ENCODE peak calls at places on chromosomes 16 and 17, in four cellular contexts. P is Peyer's patch, O is osteoblast, T is thoracic aorta. K is an unnamed sample.

GRCh38 chr17:27578718-27579085 is 52.3 kb upstream of the LGALS9 start:
- DNase-seq in O (peak; percentile 64), P (no peak), T (no peak), K (peak; percentile 65)

GRCh38 chr16:24737391-24737871 is 8.0 kb downstream of the TNRC6A start:
- DNase-seq in P (no peak), T (no peak), O (peak; percentile 65), K (no peak)

GRCh38 chr17:18938692-18939023 is 13.3 kb upstream of the SLC5A10 start:
- DNase-seq in P (no peak), O (no peak), T (no peak), K (no peak)

GRCh38 chr17:67156269-67157199 is 88.5 kb downstream of the HELZ start:
- DNase-seq in O (no peak), P (no peak), T (no peak), K (no peak)

GRCh38 chr17:72512649-72513556 is 392.1 kb downstream of the SOX9 start:
- DNase-seq in O (no peak), T (no peak), P (no peak), K (no peak)

GRCh38 chr16:50021509-50021908 is 3.5 kb upstream of the CNEP1R1 start:
- DNase-seq in P (no peak), T (no peak), O (no peak), K (peak; percentile 77)

GRCh38 chr17:1058423-1059130 is 61.6 kb downstream of the TIMM22 start:
- DNase-seq in P (peak; percentile 79), O (peak; percentile 94), T (no peak), K (peak; percentile 95)

GRCh38 chr16:69404275-69404805 is 18.5 kb upstream of the TERF2 start:
- DNase-seq in P (peak; percentile 68), O (no peak), T (no peak), K (no peak)

GRCh38 chr17:40070644-40070894 is 7.8 kb downstream of the THRA start:
- DNase-seq in T (no peak), P (no peak), O (no peak), K (no peak)

GRCh38 chr17:596763-597644 is 117.6 kb downstream of the VPS53 start:
- DNase-seq in P (no peak), O (peak; percentile 96), T (no peak), K (no peak)

GRCh38 chr17:28643979-28644781 is 778 bp downstream of the BLTP2 start:
- DNase-seq in P (peak; percentile 75), O (peak; percentile 84), T (no peak), K (peak; percentile 84)

GRCh38 chr17:55434721-55435120 is 13.1 kb upstream of the MMD start:
- DNase-seq in T (no peak), O (no peak), P (no peak), K (no peak)

GRCh38 chr17:61267847-61268246 is 131.8 kb upstream of the TBX2 start:
- DNase-seq in O (no peak), P (no peak), T (no peak), K (no peak)

GRCh38 chr17:42180922-42181850 is at the start of gene KCNH4:
- DNase-seq in T (peak; percentile 33), O (peak; percentile 96), P (peak; percentile 92), K (peak; percentile 91)

GRCh38 chr17:49132699-49133364 is at the start of gene B4GALNT2:
- DNase-seq in T (no peak), O (peak; percentile 90), P (peak; percentile 69), K (peak; percentile 87)

GRCh38 chr17:74354123-74354522 is 7.5 kb downstream of the BTBD17 start:
- DNase-seq in T (no peak), P (peak; percentile 57), O (peak; percentile 91), K (peak; percentile 98)

GRCh38 chr16:29645699-29646187 is 17.3 kb upstream of the SPN start:
- DNase-seq in P (no peak), O (peak; percentile 32), T (no peak), K (peak; percentile 68)

GRCh38 chr17:80034977-80035686 is 540 bp downstream of the TBC1D16 start:
- DNase-seq in P (peak; percentile 73), O (peak; percentile 91), T (no peak), K (peak; percentile 76)

GRCh38 chr17:43309505-43310329 is 75.9 kb upstream of the RNU2-1 start:
- DNase-seq in T (no peak), P (peak; percentile 33), O (no peak), K (peak; percentile 68)

GRCh38 chr17:45451131-45451530 is 18.5 kb upstream of the ARHGAP27 start:
- DNase-seq in T (no peak), O (no peak), P (no peak), K (peak; percentile 74)

GRCh38 chr17:63848834-63849689 is 6.6 kb upstream of the SMARCD2 start:
- DNase-seq in T (peak; percentile 90), O (peak; percentile 99), P (peak; percentile 94), K (peak; percentile 99)

GRCh38 chr16:15879255-15879804 is 9.1 kb downstream of the CEP20 start:
- DNase-seq in P (no peak), O (peak; percentile 83), T (no peak), K (no peak)

GRCh38 chr16:79658301-79659001 is 57.9 kb upstream of the MAF start:
- DNase-seq in O (peak; percentile 82), P (no peak), T (no peak), K (no peak)

GRCh38 chr16:49593423-49594040 is 219.9 kb downstream of the C16orf78 start:
- DNase-seq in O (no peak), T (no peak), P (no peak), K (peak; percentile 53)

GRCh38 chr17:44956076-44956475 is 8.5 kb upstream of the KIF18B start:
- DNase-seq in T (no peak), O (peak; percentile 30), P (no peak), K (peak; percentile 38)

GRCh38 chr17:2081564-2081963 is 26.7 kb downstream of the HIC1 start:
- DNase-seq in P (no peak), O (peak; percentile 96), T (no peak), K (no peak)

GRCh38 chr16:3980311-3981111 is 100.0 kb upstream of the CREBBP start:
- DNase-seq in T (no peak), O (peak; percentile 92), P (no peak), K (no peak)

GRCh38 chr16:3982216-3982615 is 101.7 kb upstream of the CREBBP start:
- DNase-seq in O (no peak), T (no peak), P (no peak), K (no peak)

GRCh38 chr16:3984111-3985060 is 103.9 kb upstream of the CREBBP start:
- DNase-seq in T (no peak), P (no peak), O (peak; percentile 69), K (no peak)

GRCh38 chr16:3986235-3986544 is 105.7 kb upstream of the CREBBP start:
- DNase-seq in T (no peak), P (no peak), O (peak; percentile 76), K (no peak)

GRCh38 chr16:3983081-3983520 is 102.6 kb upstream of the CREBBP start:
- DNase-seq in O (peak; percentile 96), T (no peak), P (peak; percentile 83), K (peak; percentile 95)
- TF ChIP-seq CTCF in O (peak; percentile 64), T (peak; percentile 64), P (peak; percentile 84), K (peak; percentile 91)

GRCh38 chr16:86515780-86516617 is 5.7 kb downstream of the FOXF1 start:
- DNase-seq in O (peak; percentile 72), P (no peak), T (no peak), K (peak; percentile 71)

GRCh38 chr16:86515420-86515779 is 5.1 kb downstream of the FOXF1 start:
- DNase-seq in P (no peak), O (no peak), T (no peak), K (peak; percentile 78)

GRCh38 chr16:86516618-86517003 is 6.3 kb downstream of the FOXF1 start:
- DNase-seq in T (no peak), P (no peak), O (peak; percentile 67), K (peak; percentile 62)

GRCh38 chr16:86517652-86518258 is 7.4 kb downstream of the FOXF1 start:
- DNase-seq in P (peak; percentile 76), O (peak; percentile 97), T (no peak), K (peak; percentile 91)

GRCh38 chr16:86517033-86517432 is 6.7 kb downstream of the FOXF1 start:
- DNase-seq in O (no peak), T (no peak), P (no peak), K (no peak)
- H3K4me3 ChIP-seq in O (no peak overlapping the region), T (no peak overlapping the region), P (no peak overlapping the region), K (no peak overlapping the region)

GRCh38 chr17:29760279-29760721 is 137.6 kb upstream of the CORO6 start:
- DNase-seq in T (no peak), P (peak; percentile 82), O (peak; percentile 74), K (no peak)

GRCh38 chr17:29753845-29754439 is 131.2 kb upstream of the CORO6 start:
- DNase-seq in T (no peak), P (no peak), O (no peak), K (no peak)

GRCh38 chr17:29760771-29761682 is 138.3 kb upstream of the CORO6 start:
- DNase-seq in P (peak; percentile 97), O (peak; percentile 98), T (peak; percentile 67), K (peak; percentile 91)

GRCh38 chr17:29758255-29758654 is 135.5 kb upstream of the CORO6 start:
- DNase-seq in T (no peak), P (no peak), O (no peak), K (no peak)

GRCh38 chr17:29757788-29758187 is 135.1 kb upstream of the CORO6 start:
- DNase-seq in T (no peak), P (no peak), O (no peak), K (no peak)
- H3K27ac ChIP-seq in T (no peak overlapping the region), P (no peak overlapping the region), O (no peak overlapping the region), K (no peak overlapping the region)

GRCh38 chr16:81329947-81330346 is 15.2 kb downstream of the GAN start:
- DNase-seq in O (no peak), T (no peak), P (no peak), K (no peak)

GRCh38 chr16:81337097-81337496 is 22.3 kb downstream of the GAN start:
- DNase-seq in O (no peak), P (no peak), T (no peak), K (no peak)

GRCh38 chr16:81327483-81328196 is 12.9 kb downstream of the GAN start:
- DNase-seq in T (no peak), O (no peak), P (no peak), K (no peak)

GRCh38 chr16:81335669-81336068 is 20.9 kb downstream of the GAN start:
- DNase-seq in P (no peak), T (no peak), O (no peak), K (no peak)

DNA sequence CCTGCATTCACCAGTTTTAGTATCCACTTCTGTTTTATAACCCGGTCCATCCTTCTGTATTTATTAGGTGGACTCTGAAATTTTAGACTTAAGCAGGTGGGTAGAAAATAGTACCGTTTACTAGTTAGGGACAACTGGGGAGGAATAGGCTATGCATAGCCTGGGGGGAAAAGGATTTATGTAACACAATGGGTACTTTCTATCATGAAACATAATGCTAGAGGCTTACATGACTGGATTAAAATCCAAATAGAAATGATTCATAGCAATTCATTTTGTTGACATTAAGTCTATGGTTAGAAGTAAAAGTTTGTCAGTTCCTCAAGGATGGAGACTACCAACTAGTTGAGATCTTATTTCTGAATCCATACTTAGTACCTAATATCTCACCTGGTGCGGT is 18.6 kb downstream of the GAN start:
- DNase-seq in P (no peak), O (no peak), T (no peak), K (no peak)
- TF ChIP-seq CTCF in P (no peak), O (no peak), T (no peak), K (no peak)

GRCh38 chr16:567362-568256 is 804 bp downstream of the NHLRC4 start:
- DNase-seq in O (no peak), P (no peak), T (no peak), K (no peak)
- H3K4me3 ChIP-seq in O (no peak overlapping the region), P (no peak overlapping the region), T (peak overlapping the region; percentile 64), K (no peak overlapping the region)

K was measured in endodermal cell.